ENCODE peak calls at places on chromosomes 1 and 21, in five cellular contexts. D is HepG2, Z is IMR-90, L is K562, I is GM12878. M is an unnamed sample.

GRCh38 chr21:44965251-44966022 is 25.6 kb downstream of the SLX9 start:
- DNase-seq in D (no peak), Z (peak; percentile 94), L (no peak), I (no peak), M (no peak)

GRCh38 chr1:212949771-212950170 is 570 bp upstream of the VASH2 start:
- DNase-seq in D (no peak), Z (no peak), L (no peak), I (no peak), M (no peak)

GRCh38 chr1:108027389-108027788 is 62.4 kb upstream of the VAV3 start:
- DNase-seq in D (no peak), Z (no peak), L (no peak), I (no peak), M (no peak)

GRCh38 chr1:118958937-118959631 is 29.1 kb downstream of the TBX15 start:
- DNase-seq in D (peak; percentile 68), Z (no peak), L (no peak), I (no peak), M (peak; percentile 4)

GRCh38 chr1:115648717-115649691 is 7.2 kb downstream of the VANGL1 start:
- DNase-seq in D (no peak), Z (no peak), L (peak; percentile 65), I (peak; percentile 87), M (no peak)

GRCh38 chr1:237901284-237901870 is 10.7 kb upstream of the ZP4 start:
- DNase-seq in D (peak; percentile 1), Z (no peak), L (peak; percentile 10), I (no peak), M (peak; percentile 44)

GRCh38 chr1:184905601-184906322 is 68.5 kb downstream of the NIBAN1 start:
- DNase-seq in D (peak; percentile 23), Z (no peak), L (no peak), I (no peak), M (peak; percentile 19)

GRCh38 chr21:43603230-43603626 is 56.1 kb downstream of the HSF2BP start:
- DNase-seq in D (no peak), Z (no peak), L (no peak), I (no peak), M (no peak)

GRCh38 chr1:56773341-56774066 is 45.7 kb downstream of the FYB2 start:
- DNase-seq in D (peak; percentile 25), Z (peak; percentile 11), L (no peak), I (no peak), M (no peak)

GRCh38 chr1:201354901-201355295 is 22.6 kb downstream of the TNNT2 start:
- DNase-seq in D (no peak), Z (no peak), L (no peak), I (no peak), M (no peak)

GRCh38 chr1:169933999-169934725 is 40.5 kb upstream of the SCYL3 start:
- DNase-seq in D (no peak), Z (no peak), L (no peak), I (no peak), M (no peak)

GRCh38 chr1:206736878-206737728 is 33.5 kb upstream of the IL19 start:
- DNase-seq in D (no peak), Z (no peak), L (no peak), I (no peak), M (no peak)

GRCh38 chr1:2470290-2471158 is 5.6 kb upstream of the PLCH2 start:
- DNase-seq in D (no peak), Z (no peak), L (no peak), I (no peak), M (no peak)

GRCh38 chr1:98325646-98326441 is 335.7 kb upstream of the SNX7 start:
- DNase-seq in D (peak; percentile 2), Z (peak; percentile 86), L (no peak), I (no peak), M (no peak)

GRCh38 chr21:21297211-21297610 is 299.0 kb downstream of the NCAM2 start:
- DNase-seq in D (no peak), Z (no peak), L (no peak), I (no peak), M (no peak)

GRCh38 chr1:87227651-87228050 is 101.0 kb upstream of the LMO4 start:
- DNase-seq in D (no peak), Z (no peak), L (no peak), I (no peak), M (no peak)
- TF ChIP-seq USF2 in D (no peak), Z (no peak), L (no peak), I (no peak), M (no peak)

GRCh38 chr1:226976671-226977287 is 36.7 kb downstream of the COQ8A start:
- DNase-seq in D (no peak), Z (no peak), L (no peak), I (no peak), M (no peak)

GRCh38 chr1:226975909-226976670 is 36.0 kb downstream of the COQ8A start:
- DNase-seq in D (no peak), Z (no peak), L (no peak), I (no peak), M (no peak)

GRCh38 chr1:226974544-226975258 is 34.6 kb downstream of the COQ8A start:
- DNase-seq in D (peak; percentile 83), Z (no peak), L (no peak), I (no peak), M (no peak)

GRCh38 chr1:226973898-226974543 is 33.9 kb downstream of the COQ8A start:
- DNase-seq in D (peak; percentile 15), Z (peak; percentile 24), L (no peak), I (no peak), M (no peak)

GRCh38 chr1:226975259-226975908 is 35.3 kb downstream of the COQ8A start:
- DNase-seq in D (no peak), Z (no peak), L (no peak), I (no peak), M (no peak)
- TF ChIP-seq BHLHE40 in D (no peak), Z (no peak), L (no peak), I (no peak), M (no peak)

GRCh38 chr1:21664806-21665588 is 4.2 kb downstream of the RAP1GAP start:
- DNase-seq in D (no peak), Z (no peak), L (no peak), I (no peak), M (no peak)

GRCh38 chr1:21662426-21663250 is 6.5 kb downstream of the RAP1GAP start:
- DNase-seq in D (no peak), Z (no peak), L (no peak), I (no peak), M (no peak)

GRCh38 chr1:21661886-21662285 is 7.3 kb downstream of the RAP1GAP start:
- DNase-seq in D (no peak), Z (no peak), L (no peak), I (no peak), M (no peak)

GRCh38 chr1:21663951-21664805 is 5.0 kb downstream of the RAP1GAP start:
- DNase-seq in D (no peak), Z (no peak), L (peak; percentile 53), I (no peak), M (no peak)

GRCh38 chr1:21663251-21663950 is 5.8 kb downstream of the RAP1GAP start:
- DNase-seq in D (no peak), Z (no peak), L (no peak), I (no peak), M (no peak)
- TF ChIP-seq RAD21 in D (no peak), Z (no peak), L (no peak), I (no peak), M (no peak)

DNA sequence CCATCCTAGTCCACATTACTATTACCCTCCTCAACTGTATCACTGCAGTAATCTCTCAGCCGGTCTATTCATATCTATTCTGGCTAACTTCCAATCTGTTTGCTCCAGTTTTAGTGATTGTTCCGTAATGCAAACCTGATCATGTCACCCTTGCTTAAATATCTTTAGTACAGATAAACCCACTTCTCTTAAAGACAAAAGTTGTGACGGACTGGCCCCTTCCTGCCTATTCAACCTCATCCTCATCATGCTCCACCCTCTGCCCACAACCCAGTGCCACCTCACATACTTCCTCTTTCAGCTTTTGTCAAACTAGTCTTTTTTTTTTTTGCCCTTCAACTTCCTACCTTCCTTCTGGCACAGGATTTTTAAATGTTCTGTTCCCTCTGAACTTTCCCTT is 2.8 kb upstream of the C1orf162 start:
- DNase-seq in D (no peak), Z (no peak), L (no peak), I (peak; percentile 77), M (no peak)
- TF ChIP-seq USF2 in D (no peak), Z (no peak), L (no peak), I (no peak), M (no peak)

M was measured in A549.